ENCODE peak calls at places on chromosomes 1 and 21, in nine cellular contexts. One of them, this sample, is unnamed.
A peak's percentile ranks its signal among the peaks of the same experiment; 100 is the strongest.

GRCh38 chr1:193558491-193559028 is 372.1 kb upstream of the B3GALT2 start:
- DNase-seq in prostate gland: no peak
- DNase-seq in effector memory CD4-positive, alpha-beta T cell: no peak
- DNase-seq in cardiac muscle cell: no peak
- DNase-seq in sigmoid colon: no peak
- DNase-seq in stomach: no peak
- DNase-seq in uterus: no peak
- DNase-seq in body of pancreas: no peak
- DNase-seq in ascending aorta: no peak
- DNase-seq in this sample: no peak

GRCh38 chr1:60914982-60915381 is 167.4 kb upstream of the NFIA start:
- DNase-seq in prostate gland: no peak
- DNase-seq in effector memory CD4-positive, alpha-beta T cell: no peak
- DNase-seq in cardiac muscle cell: no peak
- DNase-seq in sigmoid colon: no peak
- DNase-seq in stomach: no peak
- DNase-seq in uterus: no peak
- DNase-seq in body of pancreas: no peak
- DNase-seq in ascending aorta: no peak
- DNase-seq in this sample: no peak

GRCh38 chr1:54377040-54377691 is 29.0 kb downstream of the SSBP3 start:
- DNase-seq in prostate gland: no peak
- DNase-seq in effector memory CD4-positive, alpha-beta T cell: no peak
- DNase-seq in cardiac muscle cell: peak; percentile 44
- DNase-seq in sigmoid colon: no peak
- DNase-seq in stomach: peak; percentile 61
- DNase-seq in uterus: no peak
- DNase-seq in body of pancreas: peak; percentile 63
- DNase-seq in ascending aorta: no peak
- DNase-seq in this sample: no peak

GRCh38 chr1:161195171-161195570 is 3.7 kb downstream of the ADAMTS4 start:
- DNase-seq in prostate gland: no peak
- DNase-seq in effector memory CD4-positive, alpha-beta T cell: no peak
- DNase-seq in cardiac muscle cell: no peak
- DNase-seq in sigmoid colon: no peak
- DNase-seq in stomach: no peak
- DNase-seq in uterus: no peak
- DNase-seq in body of pancreas: no peak
- DNase-seq in ascending aorta: no peak
- DNase-seq in this sample: no peak

GRCh38 chr21:16492892-16493291 is 763.1 kb downstream of the USP25 start:
- DNase-seq in prostate gland: no peak
- DNase-seq in effector memory CD4-positive, alpha-beta T cell: no peak
- DNase-seq in cardiac muscle cell: no peak
- DNase-seq in sigmoid colon: no peak
- DNase-seq in stomach: no peak
- DNase-seq in uterus: no peak
- DNase-seq in body of pancreas: no peak
- DNase-seq in ascending aorta: no peak
- DNase-seq in this sample: no peak

GRCh38 chr1:8903908-8904650 is 25.6 kb upstream of the ENO1 start:
- DNase-seq in prostate gland: peak; percentile 90
- DNase-seq in effector memory CD4-positive, alpha-beta T cell: no peak
- DNase-seq in cardiac muscle cell: no peak
- DNase-seq in sigmoid colon: peak; percentile 74
- DNase-seq in stomach: peak; percentile 30
- DNase-seq in uterus: peak; percentile 46
- DNase-seq in body of pancreas: peak; percentile 54
- DNase-seq in ascending aorta: peak; percentile 22
- DNase-seq in this sample: no peak

GRCh38 chr1:187626056-187626455 is 797.3 kb downstream of the PLA2G4A start:
- DNase-seq in prostate gland: no peak
- DNase-seq in effector memory CD4-positive, alpha-beta T cell: no peak
- DNase-seq in cardiac muscle cell: no peak
- DNase-seq in sigmoid colon: no peak
- DNase-seq in stomach: no peak
- DNase-seq in uterus: no peak
- DNase-seq in body of pancreas: no peak
- DNase-seq in ascending aorta: no peak
- DNase-seq in this sample: no peak

GRCh38 chr1:101816262-101816661 is 180.5 kb downstream of the OLFM3 start:
- DNase-seq in prostate gland: no peak
- DNase-seq in effector memory CD4-positive, alpha-beta T cell: no peak
- DNase-seq in cardiac muscle cell: no peak
- DNase-seq in sigmoid colon: no peak
- DNase-seq in stomach: no peak
- DNase-seq in uterus: no peak
- DNase-seq in body of pancreas: no peak
- DNase-seq in ascending aorta: no peak
- DNase-seq in this sample: no peak

GRCh38 chr1:239803666-239804228 is 287.9 kb upstream of the FMN2 start:
- DNase-seq in prostate gland: no peak
- DNase-seq in effector memory CD4-positive, alpha-beta T cell: no peak
- DNase-seq in cardiac muscle cell: no peak
- DNase-seq in sigmoid colon: no peak
- DNase-seq in stomach: no peak
- DNase-seq in uterus: no peak
- DNase-seq in body of pancreas: no peak
- DNase-seq in ascending aorta: no peak
- DNase-seq in this sample: no peak

GRCh38 chr1:7749126-7749525 is 22.0 kb upstream of the VAMP3 start:
- DNase-seq in prostate gland: no peak
- DNase-seq in effector memory CD4-positive, alpha-beta T cell: no peak
- DNase-seq in cardiac muscle cell: no peak
- DNase-seq in sigmoid colon: no peak
- DNase-seq in stomach: no peak
- DNase-seq in uterus: no peak
- DNase-seq in body of pancreas: no peak
- DNase-seq in ascending aorta: no peak
- DNase-seq in this sample: no peak

GRCh38 chr1:154237880-154238506 is 17.2 kb downstream of the UBAP2L start:
- DNase-seq in prostate gland: no peak
- DNase-seq in effector memory CD4-positive, alpha-beta T cell: no peak
- DNase-seq in cardiac muscle cell: no peak
- DNase-seq in sigmoid colon: no peak
- DNase-seq in stomach: no peak
- DNase-seq in uterus: no peak
- DNase-seq in body of pancreas: no peak
- DNase-seq in ascending aorta: no peak
- DNase-seq in this sample: no peak
- H3K36me3 ChIP-seq in prostate gland: peaks cover 12% of the 10 kb centered on the region
- H3K36me3 ChIP-seq in effector memory CD4-positive, alpha-beta T cell: peaks cover 71% of the 10 kb centered on the region
- H3K36me3 ChIP-seq in cardiac muscle cell: peaks cover 88% of the 10 kb centered on the region
- H3K36me3 ChIP-seq in sigmoid colon: peaks cover 57% of the 10 kb centered on the region
- H3K36me3 ChIP-seq in stomach: peaks cover 70% of the 10 kb centered on the region
- H3K36me3 ChIP-seq in uterus: peaks cover 2% of the 10 kb centered on the region
- H3K36me3 ChIP-seq in body of pancreas: peaks cover 3% of the 10 kb centered on the region
- H3K36me3 ChIP-seq in ascending aorta: peaks cover 88% of the 10 kb centered on the region
- H3K36me3 ChIP-seq in this sample: peaks cover 58% of the 10 kb centered on the region

DNA sequence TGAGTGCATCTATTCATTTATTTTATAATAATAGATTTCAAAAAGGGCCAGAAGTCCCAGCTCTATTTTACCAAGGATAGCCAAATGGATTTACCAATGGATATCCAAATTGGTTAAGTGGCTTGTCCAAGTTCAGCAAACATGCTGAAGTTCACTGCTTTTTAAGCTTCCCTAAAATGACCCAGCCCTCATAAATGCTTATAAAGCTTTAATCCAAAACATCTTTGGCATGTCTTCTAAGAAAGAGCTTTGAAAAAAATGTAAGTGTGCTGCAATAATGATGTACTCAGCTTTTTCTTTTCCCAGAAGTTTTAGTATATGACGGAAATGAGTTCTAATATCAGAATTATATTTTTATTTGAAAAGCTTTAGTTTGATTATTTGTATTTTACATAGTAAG is 451.4 kb upstream of the ADAMTS5 start:
- DNase-seq in prostate gland: no peak
- DNase-seq in effector memory CD4-positive, alpha-beta T cell: no peak
- DNase-seq in cardiac muscle cell: no peak
- DNase-seq in sigmoid colon: no peak
- DNase-seq in stomach: no peak
- DNase-seq in uterus: no peak
- DNase-seq in body of pancreas: no peak
- DNase-seq in ascending aorta: no peak
- DNase-seq in this sample: no peak
- H3K9me3 ChIP-seq in prostate gland: no peaks in the 10 kb centered on the region
- H3K9me3 ChIP-seq in effector memory CD4-positive, alpha-beta T cell: no peaks in the 10 kb centered on the region
- H3K9me3 ChIP-seq in cardiac muscle cell: no peaks in the 10 kb centered on the region
- H3K9me3 ChIP-seq in sigmoid colon: no peaks in the 10 kb centered on the region
- H3K9me3 ChIP-seq in stomach: no peaks in the 10 kb centered on the region
- H3K9me3 ChIP-seq in uterus: peaks cover 4% of the 10 kb centered on the region
- H3K9me3 ChIP-seq in body of pancreas: no peaks in the 10 kb centered on the region
- H3K9me3 ChIP-seq in ascending aorta: no peaks in the 10 kb centered on the region
- H3K9me3 ChIP-seq in this sample: no peaks in the 10 kb centered on the region

GRCh38 chr1:27105018-27105417 is 49.9 kb downstream of the SLC9A1 start:
- DNase-seq in prostate gland: no peak
- DNase-seq in effector memory CD4-positive, alpha-beta T cell: no peak
- DNase-seq in cardiac muscle cell: no peak
- DNase-seq in sigmoid colon: no peak
- DNase-seq in stomach: no peak
- DNase-seq in uterus: no peak
- DNase-seq in body of pancreas: no peak
- DNase-seq in ascending aorta: no peak
- DNase-seq in this sample: no peak

GRCh38 chr1:27102707-27103468 is 52.0 kb downstream of the SLC9A1 start:
- DNase-seq in prostate gland: peak; percentile 66
- DNase-seq in effector memory CD4-positive, alpha-beta T cell: peak; percentile 55
- DNase-seq in cardiac muscle cell: peak; percentile 82
- DNase-seq in sigmoid colon: peak; percentile 90
- DNase-seq in stomach: peak; percentile 84
- DNase-seq in uterus: peak; percentile 86
- DNase-seq in body of pancreas: peak; percentile 83
- DNase-seq in ascending aorta: no peak
- DNase-seq in this sample: peak; percentile 69

GRCh38 chr1:27101696-27102095 is 53.2 kb downstream of the SLC9A1 start:
- DNase-seq in prostate gland: no peak
- DNase-seq in effector memory CD4-positive, alpha-beta T cell: no peak
- DNase-seq in cardiac muscle cell: no peak
- DNase-seq in sigmoid colon: no peak
- DNase-seq in stomach: no peak
- DNase-seq in uterus: no peak
- DNase-seq in body of pancreas: no peak
- DNase-seq in ascending aorta: no peak
- DNase-seq in this sample: no peak

GRCh38 chr1:27102134-27102706 is 52.7 kb downstream of the SLC9A1 start:
- DNase-seq in prostate gland: no peak
- DNase-seq in effector memory CD4-positive, alpha-beta T cell: no peak
- DNase-seq in cardiac muscle cell: no peak
- DNase-seq in sigmoid colon: no peak
- DNase-seq in stomach: no peak
- DNase-seq in uterus: no peak
- DNase-seq in body of pancreas: no peak
- DNase-seq in ascending aorta: no peak
- DNase-seq in this sample: no peak

DNA sequence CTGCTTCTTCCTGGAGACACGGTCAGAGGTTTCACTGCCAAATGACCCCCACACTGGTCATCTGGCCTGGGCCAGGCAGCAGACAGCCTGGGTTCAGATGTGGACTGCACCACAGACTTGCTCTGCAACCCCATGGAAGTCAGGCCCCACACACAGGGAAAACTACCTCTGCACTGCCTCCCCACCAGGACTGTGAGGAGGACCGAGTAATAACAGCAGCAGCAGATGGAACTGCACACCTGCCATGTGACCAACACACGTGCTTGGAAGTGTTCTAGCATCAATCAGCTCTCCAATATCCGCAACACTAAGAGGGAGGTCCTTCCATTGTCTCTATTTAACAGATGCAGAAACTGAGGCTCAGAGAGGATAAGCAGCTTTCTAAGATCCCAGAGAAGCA is 51.4 kb downstream of the SLC9A1 start:
- DNase-seq in prostate gland: no peak
- DNase-seq in effector memory CD4-positive, alpha-beta T cell: no peak
- DNase-seq in cardiac muscle cell: no peak
- DNase-seq in sigmoid colon: no peak
- DNase-seq in stomach: no peak
- DNase-seq in uterus: no peak
- DNase-seq in body of pancreas: no peak
- DNase-seq in ascending aorta: no peak
- DNase-seq in this sample: no peak
- H3K4me1 ChIP-seq in prostate gland: peaks cover 6% of the 10 kb centered on the region
- H3K4me1 ChIP-seq in effector memory CD4-positive, alpha-beta T cell: peaks cover 3% of the 10 kb centered on the region
- H3K4me1 ChIP-seq in cardiac muscle cell: peaks cover 30% of the 10 kb centered on the region
- H3K4me1 ChIP-seq in sigmoid colon: peaks cover 17% of the 10 kb centered on the region
- H3K4me1 ChIP-seq in stomach: peaks cover 55% of the 10 kb centered on the region
- H3K4me1 ChIP-seq in uterus: peaks cover 15% of the 10 kb centered on the region
- H3K4me1 ChIP-seq in body of pancreas: no peaks in the 10 kb centered on the region
- H3K4me1 ChIP-seq in ascending aorta: peaks cover 17% of the 10 kb centered on the region
- H3K4me1 ChIP-seq in this sample: peaks cover 5% of the 10 kb centered on the region

GRCh38 chr1:167974698-167975097 is 37.8 kb upstream of the MPC2 start:
- DNase-seq in prostate gland: no peak
- DNase-seq in effector memory CD4-positive, alpha-beta T cell: no peak
- DNase-seq in cardiac muscle cell: no peak
- DNase-seq in sigmoid colon: no peak
- DNase-seq in stomach: no peak
- DNase-seq in uterus: no peak
- DNase-seq in body of pancreas: no peak
- DNase-seq in ascending aorta: no peak
- DNase-seq in this sample: no peak

GRCh38 chr1:167968569-167968968 is 31.7 kb upstream of the MPC2 start:
- DNase-seq in prostate gland: no peak
- DNase-seq in effector memory CD4-positive, alpha-beta T cell: no peak
- DNase-seq in cardiac muscle cell: no peak
- DNase-seq in sigmoid colon: no peak
- DNase-seq in stomach: no peak
- DNase-seq in uterus: no peak
- DNase-seq in body of pancreas: no peak
- DNase-seq in ascending aorta: no peak
- DNase-seq in this sample: no peak

GRCh38 chr1:167977245-167977644 is 40.4 kb upstream of the MPC2 start:
- DNase-seq in prostate gland: no peak
- DNase-seq in effector memory CD4-positive, alpha-beta T cell: no peak
- DNase-seq in cardiac muscle cell: no peak
- DNase-seq in sigmoid colon: no peak
- DNase-seq in stomach: no peak
- DNase-seq in uterus: no peak
- DNase-seq in body of pancreas: no peak
- DNase-seq in ascending aorta: no peak
- DNase-seq in this sample: no peak

GRCh38 chr1:167973832-167974231 is 37.0 kb upstream of the MPC2 start:
- DNase-seq in prostate gland: no peak
- DNase-seq in effector memory CD4-positive, alpha-beta T cell: no peak
- DNase-seq in cardiac muscle cell: no peak
- DNase-seq in sigmoid colon: no peak
- DNase-seq in stomach: no peak
- DNase-seq in uterus: no peak
- DNase-seq in body of pancreas: no peak
- DNase-seq in ascending aorta: no peak
- DNase-seq in this sample: no peak
- H3K36me3 ChIP-seq in prostate gland: no peaks in the 10 kb centered on the region
- H3K36me3 ChIP-seq in effector memory CD4-positive, alpha-beta T cell: peaks cover 5% of the 10 kb centered on the region
- H3K36me3 ChIP-seq in cardiac muscle cell: peaks cover 22% of the 10 kb centered on the region
- H3K36me3 ChIP-seq in sigmoid colon: peaks cover 8% of the 10 kb centered on the region
- H3K36me3 ChIP-seq in stomach: peaks cover 8% of the 10 kb centered on the region
- H3K36me3 ChIP-seq in uterus: no peaks in the 10 kb centered on the region
- H3K36me3 ChIP-seq in body of pancreas: no peaks in the 10 kb centered on the region
- H3K36me3 ChIP-seq in ascending aorta: peaks cover 25% of the 10 kb centered on the region
- H3K36me3 ChIP-seq in this sample: peaks cover 8% of the 10 kb centered on the region

GRCh38 chr1:197725044-197725443 is 50.2 kb downstream of the DENND1B start:
- DNase-seq in prostate gland: no peak
- DNase-seq in effector memory CD4-positive, alpha-beta T cell: no peak
- DNase-seq in cardiac muscle cell: no peak
- DNase-seq in sigmoid colon: no peak
- DNase-seq in stomach: no peak
- DNase-seq in uterus: no peak
- DNase-seq in body of pancreas: no peak
- DNase-seq in ascending aorta: no peak
- DNase-seq in this sample: no peak
- H3K9me3 ChIP-seq in prostate gland: no peaks in the 10 kb centered on the region
- H3K9me3 ChIP-seq in effector memory CD4-positive, alpha-beta T cell: peaks cover 3% of the 10 kb centered on the region
- H3K9me3 ChIP-seq in cardiac muscle cell: no peaks in the 10 kb centered on the region
- H3K9me3 ChIP-seq in sigmoid colon: peaks cover 12% of the 10 kb centered on the region
- H3K9me3 ChIP-seq in stomach: peaks cover 14% of the 10 kb centered on the region
- H3K9me3 ChIP-seq in uterus: peaks cover 10% of the 10 kb centered on the region
- H3K9me3 ChIP-seq in body of pancreas: no peaks in the 10 kb centered on the region
- H3K9me3 ChIP-seq in ascending aorta: no peaks in the 10 kb centered on the region
- H3K9me3 ChIP-seq in this sample: peaks cover 4% of the 10 kb centered on the region

This sample was measured in CD8-positive, alpha-beta memory T cell.